ENCODE peak calls at places on chromosome 13, in seven cellular contexts. N, W, D, A, R, M and B are unnamed samples.

GRCh38 chr13:52845334-52845761 is 3.1 kb downstream of the PCDH8 start:
- DNase-seq in N (no peak), R (no peak), M (no peak), W (no peak), A (no peak), D (peak; percentile 43), B (no peak)

GRCh38 chr13:109922518-109922917 is 136.1 kb upstream of the IRS2 start:
- DNase-seq in A (no peak), W (no peak), N (no peak), D (no peak), M (no peak), R (peak; percentile 39), B (no peak)

GRCh38 chr13:51397262-51397933 is 55.4 kb downstream of the INTS6 start:
- DNase-seq in D (peak; percentile 36), N (no peak), M (peak; percentile 61), R (peak; percentile 42), A (peak; percentile 84), W (no peak), B (no peak)

GRCh38 chr13:20570540-20570939 is 3.6 kb downstream of the IFT88 start:
- DNase-seq in D (no peak), R (peak; percentile 25), M (no peak), A (no peak), W (no peak), N (no peak), B (no peak)

GRCh38 chr13:78265098-78265497 is 338.3 kb downstream of the POU4F1 start:
- DNase-seq in A (no peak), M (no peak), N (no peak), D (no peak), W (no peak), R (no peak), B (no peak)

GRCh38 chr13:60009300-60010248 is 154.2 kb downstream of the DIAPH3 start:
- DNase-seq in N (no peak), D (no peak), M (no peak), W (no peak), R (no peak), A (no peak), B (no peak)

GRCh38 chr13:50198508-50198907 is 183.3 kb downstream of the KCNRG start:
- DNase-seq in D (no peak), A (no peak), N (no peak), R (peak; percentile 56), M (peak; percentile 50), W (no peak), B (no peak)

GRCh38 chr13:66933994-66934393 is 296.1 kb downstream of the PCDH9 start:
- DNase-seq in D (no peak), N (no peak), W (peak; percentile 88), A (no peak), M (peak; percentile 84), R (peak; percentile 68), B (no peak)

GRCh38 chr13:92896842-92897241 is 329.8 kb upstream of the GPC6 start:
- DNase-seq in D (peak; percentile 28), R (no peak), A (no peak), M (peak; percentile 25), N (no peak), W (no peak), B (no peak)

GRCh38 chr13:24699541-24699940 is 19.3 kb downstream of the ATP12A start:
- DNase-seq in A (no peak), W (no peak), R (no peak), N (no peak), D (no peak), M (no peak), B (no peak)